ENCODE peak calls at places on chromosome 17, in seven cellular contexts. One of them, this sample, is unnamed. For H3K4me1, the result is how much of the 10 kb centered on the place peaks cover.

GRCh38 chr17:4951486-4951885 is 567 bp downstream of the ENO3 start:
- DNase-seq in SK-N-SH: no peak
- DNase-seq in H1: no peak
- DNase-seq in K562: peak
- DNase-seq in sigmoid colon: no peak
- DNase-seq in transverse colon: no peak
- DNase-seq in GM23338: no peak
- DNase-seq in this sample: no peak

GRCh38 chr17:81566461-81567126 is 14.4 kb upstream of the FAAP100 start:
- DNase-seq in sigmoid colon: peak
- DNase-seq in GM23338: no peak
- DNase-seq in K562: no peak
- DNase-seq in transverse colon: peak
- DNase-seq in H1: no peak
- DNase-seq in SK-N-SH: peak
- DNase-seq in this sample: no peak

GRCh38 chr17:19364699-19365498 is 2.4 kb upstream of the B9D1 start:
- DNase-seq in GM23338: no peak
- DNase-seq in sigmoid colon: peak
- DNase-seq in transverse colon: no peak
- DNase-seq in SK-N-SH: peak
- DNase-seq in H1: no peak
- DNase-seq in K562: no peak
- DNase-seq in this sample: no peak

GRCh38 chr17:52170963-52171572 is 12.6 kb upstream of the CA10 start:
- DNase-seq in SK-N-SH: peak
- DNase-seq in transverse colon: no peak
- DNase-seq in GM23338: peak
- DNase-seq in sigmoid colon: no peak
- DNase-seq in H1: no peak
- DNase-seq in K562: no peak
- DNase-seq in this sample: no peak

GRCh38 chr17:43468746-43469544 is 14.8 kb upstream of the DHX8 start:
- DNase-seq in transverse colon: no peak
- DNase-seq in GM23338: no peak
- DNase-seq in H1: no peak
- DNase-seq in K562: no peak
- DNase-seq in SK-N-SH: no peak
- DNase-seq in sigmoid colon: no peak
- DNase-seq in this sample: no peak

GRCh38 chr17:61250335-61250890 is 149.2 kb upstream of the TBX2 start:
- DNase-seq in SK-N-SH: no peak
- DNase-seq in K562: no peak
- DNase-seq in H1: no peak
- DNase-seq in sigmoid colon: no peak
- DNase-seq in GM23338: no peak
- DNase-seq in transverse colon: no peak
- DNase-seq in this sample: no peak

GRCh38 chr17:35568561-35568960 is 7.9 kb upstream of the SLFN14 start:
- DNase-seq in H1: no peak
- DNase-seq in K562: peak
- DNase-seq in transverse colon: peak
- DNase-seq in SK-N-SH: peak
- DNase-seq in sigmoid colon: no peak
- DNase-seq in GM23338: peak
- DNase-seq in this sample: no peak

GRCh38 chr17:80108321-80108971 is 7.1 kb downstream of the GAA start:
- DNase-seq in SK-N-SH: no peak
- DNase-seq in sigmoid colon: no peak
- DNase-seq in transverse colon: no peak
- DNase-seq in H1: no peak
- DNase-seq in K562: no peak
- DNase-seq in GM23338: no peak
- DNase-seq in this sample: no peak

GRCh38 chr17:935485-935884 is 44.1 kb downstream of the NXN start:
- DNase-seq in H1: no peak
- DNase-seq in sigmoid colon: no peak
- DNase-seq in transverse colon: no peak
- DNase-seq in GM23338: no peak
- DNase-seq in SK-N-SH: no peak
- DNase-seq in K562: no peak
- DNase-seq in this sample: no peak

GRCh38 chr17:31525801-31526549 is 134.5 kb downstream of the RAB11FIP4 start:
- DNase-seq in SK-N-SH: peak
- DNase-seq in transverse colon: no peak
- DNase-seq in sigmoid colon: no peak
- DNase-seq in H1: no peak
- DNase-seq in K562: peak
- DNase-seq in GM23338: peak
- DNase-seq in this sample: no peak

GRCh38 chr17:50059759-50060273 is 3.9 kb downstream of the ITGA3 start:
- DNase-seq in GM23338: no peak
- DNase-seq in SK-N-SH: no peak
- DNase-seq in sigmoid colon: no peak
- DNase-seq in transverse colon: no peak
- DNase-seq in K562: no peak
- DNase-seq in H1: no peak
- DNase-seq in this sample: no peak

GRCh38 chr17:50947844-50948514 is 81.8 kb upstream of the TOB1 start:
- DNase-seq in GM23338: no peak
- DNase-seq in H1: no peak
- DNase-seq in transverse colon: peak
- DNase-seq in SK-N-SH: peak
- DNase-seq in sigmoid colon: peak
- DNase-seq in K562: no peak
- DNase-seq in this sample: no peak

GRCh38 chr17:80961516-80961915 is 30.1 kb upstream of the CHMP6 start:
- DNase-seq in SK-N-SH: no peak
- DNase-seq in transverse colon: no peak
- DNase-seq in K562: no peak
- DNase-seq in H1: no peak
- DNase-seq in sigmoid colon: peak
- DNase-seq in GM23338: no peak
- DNase-seq in this sample: no peak

GRCh38 chr17:31394544-31394943 is 3.1 kb downstream of the RAB11FIP4 start:
- DNase-seq in H1: peak
- DNase-seq in SK-N-SH: no peak
- DNase-seq in sigmoid colon: no peak
- DNase-seq in K562: peak
- DNase-seq in GM23338: peak
- DNase-seq in transverse colon: no peak
- DNase-seq in this sample: no peak

GRCh38 chr17:16652847-16653366 is 743 bp downstream of the ZNF624 start:
- DNase-seq in K562: no peak
- DNase-seq in transverse colon: no peak
- DNase-seq in H1: no peak
- DNase-seq in GM23338: no peak
- DNase-seq in SK-N-SH: no peak
- DNase-seq in sigmoid colon: no peak
- DNase-seq in this sample: no peak

GRCh38 chr17:44952946-44953475 is 5.4 kb upstream of the KIF18B start:
- DNase-seq in SK-N-SH: no peak
- DNase-seq in K562: no peak
- DNase-seq in transverse colon: no peak
- DNase-seq in GM23338: peak
- DNase-seq in sigmoid colon: peak
- DNase-seq in H1: no peak
- DNase-seq in this sample: no peak

GRCh38 chr17:18235743-18236256 is 10.4 kb downstream of the LLGL1 start:
- DNase-seq in H1: no peak
- DNase-seq in sigmoid colon: no peak
- DNase-seq in transverse colon: no peak
- DNase-seq in K562: no peak
- DNase-seq in GM23338: no peak
- DNase-seq in SK-N-SH: no peak
- DNase-seq in this sample: no peak

GRCh38 chr17:21001813-21002221 is 41.0 kb downstream of the USP22 start:
- DNase-seq in K562: no peak
- DNase-seq in SK-N-SH: no peak
- DNase-seq in transverse colon: peak
- DNase-seq in H1: no peak
- DNase-seq in sigmoid colon: no peak
- DNase-seq in GM23338: no peak
- DNase-seq in this sample: no peak

GRCh38 chr17:50630524-50631194 is 4.0 kb upstream of the ABCC3 start:
- DNase-seq in H1: peak
- DNase-seq in K562: peak
- DNase-seq in GM23338: peak
- DNase-seq in SK-N-SH: peak
- DNase-seq in sigmoid colon: no peak
- DNase-seq in transverse colon: peak
- DNase-seq in this sample: no peak

GRCh38 chr17:35889818-35890773 is 9.9 kb upstream of the CCL5 start:
- DNase-seq in K562: no peak
- DNase-seq in sigmoid colon: no peak
- DNase-seq in H1: no peak
- DNase-seq in transverse colon: no peak
- DNase-seq in SK-N-SH: peak
- DNase-seq in GM23338: peak
- DNase-seq in this sample: no peak

GRCh38 chr17:17890773-17891759 is 54.3 kb upstream of the SREBF1 start:
- DNase-seq in K562: peak
- DNase-seq in sigmoid colon: no peak
- DNase-seq in GM23338: peak
- DNase-seq in SK-N-SH: peak
- DNase-seq in H1: no peak
- DNase-seq in transverse colon: peak
- DNase-seq in this sample: no peak

GRCh38 chr17:30368896-30369720 is 9.6 kb upstream of the CPD start:
- DNase-seq in transverse colon: no peak
- DNase-seq in SK-N-SH: no peak
- DNase-seq in sigmoid colon: no peak
- DNase-seq in GM23338: no peak
- DNase-seq in K562: no peak
- DNase-seq in H1: no peak
- DNase-seq in this sample: no peak

GRCh38 chr17:73588291-73589095 is 55.8 kb downstream of the SDK2 start:
- DNase-seq in sigmoid colon: no peak
- DNase-seq in K562: no peak
- DNase-seq in SK-N-SH: peak
- DNase-seq in H1: no peak
- DNase-seq in transverse colon: no peak
- DNase-seq in GM23338: no peak
- DNase-seq in this sample: no peak
- H3K4me3 ChIP-seq in sigmoid colon: no peak
- H3K4me3 ChIP-seq in K562: no peak
- H3K4me3 ChIP-seq in SK-N-SH: no peak
- H3K4me3 ChIP-seq in H1: no peak
- H3K4me3 ChIP-seq in transverse colon: no peak
- H3K4me3 ChIP-seq in GM23338: no peak
- H3K4me3 ChIP-seq in this sample: no peak

DNA sequence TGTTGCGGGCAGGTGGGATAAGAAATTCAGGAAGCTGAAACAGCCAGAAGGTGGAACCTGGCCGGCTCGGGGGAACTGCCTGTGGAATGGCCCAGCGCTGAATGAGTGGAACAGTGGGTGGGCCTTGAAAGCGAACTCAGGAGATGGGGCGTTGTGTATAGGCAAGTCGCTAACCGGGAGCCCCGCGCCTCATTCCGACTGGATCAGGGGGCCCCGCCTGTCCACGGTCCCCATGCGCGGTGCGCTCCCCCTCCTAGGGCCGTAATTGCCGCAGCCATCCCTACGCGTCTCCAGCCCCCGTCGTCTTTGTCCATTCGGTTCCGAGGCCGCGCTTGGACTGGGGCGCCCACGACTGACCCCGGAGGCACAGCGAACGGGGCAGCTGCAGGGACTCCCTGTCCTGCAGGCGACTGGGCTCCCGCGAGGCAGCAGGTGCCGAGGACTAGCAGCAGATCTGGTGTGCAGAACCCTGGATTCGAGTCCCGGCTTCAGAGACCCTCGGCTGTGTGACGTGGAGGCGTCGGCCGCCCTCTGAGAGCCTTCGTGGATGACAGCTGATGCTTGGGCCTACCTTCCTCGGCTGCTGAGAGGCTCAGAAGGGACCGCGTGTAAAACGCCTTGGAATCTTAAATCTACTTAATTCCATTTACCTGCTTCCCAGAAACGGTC is 10.9 kb upstream of the CA4 start:
- DNase-seq in K562: no peak
- DNase-seq in GM23338: peak
- DNase-seq in H1: peak
- DNase-seq in sigmoid colon: peak
- DNase-seq in SK-N-SH: no peak
- DNase-seq in transverse colon: no peak
- DNase-seq in this sample: no peak
- H3K4me1 ChIP-seq in K562: under half
- H3K4me1 ChIP-seq in GM23338: under half
- H3K4me1 ChIP-seq in H1: under half
- H3K4me1 ChIP-seq in sigmoid colon: under half
- H3K4me1 ChIP-seq in SK-N-SH: under half
- H3K4me1 ChIP-seq in transverse colon: under half
- H3K4me1 ChIP-seq in this sample: half or more

DNA sequence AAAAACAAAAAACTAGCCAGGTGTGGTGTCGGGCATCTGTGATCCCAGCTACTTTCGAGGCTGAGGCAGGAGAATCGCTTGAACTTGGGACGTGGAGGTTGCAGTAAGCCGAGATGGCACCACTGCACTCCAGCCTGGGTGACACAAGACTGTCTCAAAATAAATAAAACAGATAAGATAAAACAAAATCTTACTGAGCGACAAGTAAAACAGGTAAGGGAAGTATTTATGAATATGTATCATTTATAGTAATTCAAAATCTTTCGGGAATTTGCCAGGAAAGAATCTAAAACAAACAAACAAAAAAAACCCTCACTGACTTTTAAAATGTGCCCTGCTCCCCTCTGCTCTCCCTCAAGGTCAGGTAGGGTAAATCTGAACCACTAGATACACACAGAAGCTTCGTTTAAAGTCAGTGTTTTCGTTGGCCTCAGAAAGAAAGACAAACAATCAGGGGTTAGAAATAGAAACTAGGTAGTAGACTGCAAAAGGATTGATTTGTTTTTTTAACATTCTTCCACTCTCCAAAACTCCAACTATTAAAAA is 2.1 kb downstream of the PRPSAP1 start:
- DNase-seq in transverse colon: no peak
- DNase-seq in SK-N-SH: no peak
- DNase-seq in GM23338: no peak
- DNase-seq in H1: no peak
- DNase-seq in K562: no peak
- DNase-seq in sigmoid colon: no peak
- DNase-seq in this sample: no peak
- TF ChIP-seq POLR2AphosphoS5 in transverse colon: no peak
- TF ChIP-seq POLR2AphosphoS5 in SK-N-SH: no peak
- TF ChIP-seq POLR2AphosphoS5 in GM23338: no peak
- TF ChIP-seq POLR2AphosphoS5 in H1: no peak
- TF ChIP-seq POLR2AphosphoS5 in K562: no peak
- TF ChIP-seq POLR2AphosphoS5 in sigmoid colon: no peak
- TF ChIP-seq POLR2AphosphoS5 in this sample: no peak

DNA sequence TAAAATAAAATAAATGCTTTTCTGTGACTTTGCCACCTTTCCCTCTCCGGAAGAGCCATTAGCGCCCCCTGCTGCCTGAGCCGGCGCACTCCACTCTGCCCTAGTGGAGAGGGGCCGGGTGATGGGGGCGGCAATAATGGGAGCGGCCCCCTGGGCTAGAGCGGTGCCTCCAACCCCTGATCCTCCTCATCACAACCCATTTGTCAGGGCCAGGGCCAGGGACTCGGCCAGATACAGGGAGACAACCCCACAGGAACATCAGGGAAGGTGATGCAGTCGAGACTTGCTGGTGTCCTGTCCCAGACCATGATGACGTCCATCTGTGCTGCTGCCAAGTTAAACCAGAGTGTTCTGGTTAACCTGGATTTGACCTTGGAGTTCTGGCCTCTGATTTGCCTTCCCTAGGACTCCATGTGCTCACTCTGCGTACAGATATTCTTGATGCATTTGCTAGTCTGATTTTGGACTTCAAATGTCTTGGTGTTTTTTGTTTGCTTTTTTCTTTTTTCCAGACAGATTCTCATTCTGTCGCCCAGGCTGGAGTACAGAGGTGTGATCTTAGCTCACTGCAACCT is 46.1 kb upstream of the BPTF start:
- DNase-seq in sigmoid colon: peak
- DNase-seq in transverse colon: peak
- DNase-seq in SK-N-SH: peak
- DNase-seq in GM23338: peak
- DNase-seq in K562: peak
- DNase-seq in H1: peak
- DNase-seq in this sample: no peak
- H3K4me3 ChIP-seq in sigmoid colon: no peak
- H3K4me3 ChIP-seq in transverse colon: no peak
- H3K4me3 ChIP-seq in SK-N-SH: peak
- H3K4me3 ChIP-seq in GM23338: no peak
- H3K4me3 ChIP-seq in K562: no peak
- H3K4me3 ChIP-seq in H1: no peak
- H3K4me3 ChIP-seq in this sample: no peak

This sample was measured in esophagus muscularis mucosa.